ENCODE peak calls at places on chromosomes 2 and 18, in four cellular contexts. D, M, Q and L are unnamed samples.

GRCh38 chr2:148965596-148966431 is 72.7 kb upstream of the LYPD6B start:
- DNase-seq in M (no peak), Q (no peak), D (no peak), L (no peak)

GRCh38 chr18:36199691-36200295 is 12.5 kb downstream of the MOCOS start:
- DNase-seq in D (no peak), Q (no peak), M (no peak), L (no peak)

GRCh38 chr2:113133696-113134558 is 6.5 kb downstream of the IL1RN start:
- DNase-seq in M (no peak), D (no peak), Q (no peak), L (no peak)

GRCh38 chr18:45167631-45168225 is 447.5 kb upstream of the SLC14A2 start:
- DNase-seq in Q (no peak), D (no peak), M (no peak), L (no peak)

GRCh38 chr2:230875347-230876315 is 10.9 kb downstream of the ITM2C start:
- DNase-seq in D (no peak), M (no peak), Q (no peak), L (no peak)

GRCh38 chr2:40343904-40344303 is 108.0 kb downstream of the SLC8A1 start:
- DNase-seq in D (no peak), M (no peak), Q (no peak), L (no peak)

GRCh38 chr18:44852818-44853217 is 172.1 kb downstream of the SETBP1 start:
- DNase-seq in Q (no peak), M (no peak), D (no peak), L (no peak)

GRCh38 chr2:149561309-149561926 is 26.2 kb downstream of the MMADHC start:
- DNase-seq in M (no peak), D (no peak), Q (no peak), L (no peak)

GRCh38 chr2:63053889-63054725 is 3.5 kb downstream of the OTX1 start:
- DNase-seq in Q (no peak), D (no peak), M (no peak), L (no peak)

GRCh38 chr2:52264488-52264887 is 1232.6 kb upstream of the NRXN1 start:
- DNase-seq in D (no peak), M (no peak), Q (no peak), L (no peak)

GRCh38 chr18:29439398-29439797 is 1262.5 kb upstream of the CDH2 start:
- DNase-seq in Q (no peak), D (no peak), M (no peak), L (no peak)

GRCh38 chr2:29317077-29317517 is 201.9 kb downstream of the CLIP4 start:
- DNase-seq in Q (no peak), M (no peak), D (no peak), L (no peak)

GRCh38 chr2:126614529-126615279 is 41.3 kb upstream of the GYPC start:
- DNase-seq in D (no peak), M (no peak), Q (no peak), L (no peak)

GRCh38 chr2:234425923-234426603 is 70.8 kb downstream of the ARL4C start:
- DNase-seq in D (peak; percentile 83), Q (no peak), M (no peak), L (no peak)

GRCh38 chr2:42028571-42029148 is 19.2 kb upstream of the PKDCC start:
- DNase-seq in M (no peak), Q (no peak), D (no peak), L (no peak)

GRCh38 chr2:62747169-62747568 is 41.7 kb downstream of the EHBP1 start:
- DNase-seq in Q (no peak), M (no peak), D (no peak), L (no peak)

GRCh38 chr18:8994603-8995002 is 107.9 kb upstream of the NDUFV2 start:
- DNase-seq in M (no peak), D (no peak), Q (no peak), L (no peak)

GRCh38 chr2:59888015-59888414 is 665.4 kb downstream of the BCL11A start:
- DNase-seq in M (peak; percentile 4), Q (no peak), D (no peak), L (no peak)

GRCh38 chr18:23213200-23213599 is 77.9 kb downstream of the CABLES1 start:
- DNase-seq in M (no peak), D (no peak), Q (no peak), L (no peak)

GRCh38 chr2:63661076-63661475 is 72.3 kb downstream of the MDH1 start:
- DNase-seq in D (no peak), M (no peak), Q (no peak), L (no peak)

GRCh38 chr2:3223080-3223923 is 154.3 kb downstream of the EIPR1 start:
- DNase-seq in D (no peak), Q (no peak), M (peak; percentile 80), L (no peak)

GRCh38 chr2:147492471-147492870 is 352.4 kb upstream of the ACVR2A start:
- DNase-seq in D (no peak), Q (no peak), M (no peak), L (no peak)

GRCh38 chr2:20501974-20502373 is 55.1 kb downstream of the RHOB start:
- DNase-seq in Q (no peak), D (no peak), M (no peak), L (no peak)

GRCh38 chr2:127080226-127080940 is 26.6 kb downstream of the BIN1 start:
- DNase-seq in D (no peak), M (peak; percentile 56), Q (no peak), L (no peak)